ENCODE peak calls at places on chromosomes 4 and X, in four cellular contexts. One of them, this sample, is unnamed. For H3K9me1, the result is how much of the 10 kb centered on the place peaks cover.

GRCh38 chr4:1033840-1034551 is 22.6 kb downstream of the FGFRL1 start:
- DNase-seq in keratinocyte: no peak
- DNase-seq in IMR-90: peak
- DNase-seq in K562: no peak
- DNase-seq in this sample: peak

GRCh38 chr4:15035152-15035551 is 32.9 kb downstream of the CPEB2 start:
- DNase-seq in keratinocyte: no peak
- DNase-seq in IMR-90: peak
- DNase-seq in K562: peak
- DNase-seq in this sample: peak

GRCh38 chrX:121062289-121062688 is 14.9 kb downstream of the GLUD2 start:
- DNase-seq in keratinocyte: no peak
- DNase-seq in IMR-90: no peak
- DNase-seq in K562: no peak
- DNase-seq in this sample: no peak

GRCh38 chrX:44071070-44071645 is 98.0 kb upstream of the NDP start:
- DNase-seq in keratinocyte: no peak
- DNase-seq in IMR-90: no peak
- DNase-seq in K562: no peak
- DNase-seq in this sample: no peak

GRCh38 chr4:1766336-1767057 is 26.6 kb upstream of the FGFR3 start:
- DNase-seq in keratinocyte: no peak
- DNase-seq in IMR-90: no peak
- DNase-seq in K562: no peak
- DNase-seq in this sample: no peak

GRCh38 chrX:106862972-106863688 is 40.0 kb downstream of the RIPPLY1 start:
- DNase-seq in keratinocyte: no peak
- DNase-seq in IMR-90: peak
- DNase-seq in K562: peak
- DNase-seq in this sample: peak

GRCh38 chrX:55056820-55057690 is 17.8 kb upstream of the PAGE2B start:
- DNase-seq in keratinocyte: no peak
- DNase-seq in IMR-90: peak
- DNase-seq in K562: peak
- DNase-seq in this sample: peak

GRCh38 chr4:2244947-2245786 is 3.2 kb upstream of the HAUS3 start:
- DNase-seq in keratinocyte: no peak
- DNase-seq in IMR-90: no peak
- DNase-seq in K562: no peak
- DNase-seq in this sample: no peak

GRCh38 chr4:45566896-45567603 is 556.8 kb downstream of the GABRG1 start:
- DNase-seq in keratinocyte: no peak
- DNase-seq in IMR-90: no peak
- DNase-seq in K562: no peak
- DNase-seq in this sample: no peak

GRCh38 chrX:1511829-1512228 is 25.2 kb downstream of the P2RY8 start:
- DNase-seq in keratinocyte: no peak
- DNase-seq in IMR-90: no peak
- DNase-seq in K562: no peak
- DNase-seq in this sample: no peak

GRCh38 chrX:5051831-5052491 is 1176.7 kb downstream of the NLGN4X start:
- DNase-seq in keratinocyte: no peak
- DNase-seq in IMR-90: no peak
- DNase-seq in K562: no peak
- DNase-seq in this sample: no peak

GRCh38 chr4:171532968-171533367 is 280.2 kb upstream of the GALNTL6 start:
- DNase-seq in keratinocyte: no peak
- DNase-seq in IMR-90: no peak
- DNase-seq in K562: no peak
- DNase-seq in this sample: no peak

GRCh38 chr4:141346144-141346543 is 125.4 kb downstream of the ZNF330 start:
- DNase-seq in keratinocyte: no peak
- DNase-seq in IMR-90: peak
- DNase-seq in K562: peak
- DNase-seq in this sample: peak

GRCh38 chr4:101921370-101921769 is 130.8 kb downstream of the BANK1 start:
- DNase-seq in keratinocyte: no peak
- DNase-seq in IMR-90: no peak
- DNase-seq in K562: no peak
- DNase-seq in this sample: no peak

GRCh38 chr4:107988763-107989035 is 990 bp upstream of the HADH start:
- DNase-seq in keratinocyte: no peak
- DNase-seq in IMR-90: no peak
- DNase-seq in K562: peak
- DNase-seq in this sample: no peak

GRCh38 chrX:155334486-155335316 is at the start of gene CLIC2:
- DNase-seq in keratinocyte: no peak
- DNase-seq in IMR-90: peak
- DNase-seq in K562: peak
- DNase-seq in this sample: peak

GRCh38 chr4:133903029-133903428 is 298.6 kb downstream of the PABPC4L start:
- DNase-seq in keratinocyte: no peak
- DNase-seq in IMR-90: no peak
- DNase-seq in K562: no peak
- DNase-seq in this sample: no peak

GRCh38 chrX:66676990-66677389 is 38.1 kb upstream of the EDA2R start:
- DNase-seq in keratinocyte: no peak
- DNase-seq in IMR-90: peak
- DNase-seq in K562: no peak
- DNase-seq in this sample: peak

DNA sequence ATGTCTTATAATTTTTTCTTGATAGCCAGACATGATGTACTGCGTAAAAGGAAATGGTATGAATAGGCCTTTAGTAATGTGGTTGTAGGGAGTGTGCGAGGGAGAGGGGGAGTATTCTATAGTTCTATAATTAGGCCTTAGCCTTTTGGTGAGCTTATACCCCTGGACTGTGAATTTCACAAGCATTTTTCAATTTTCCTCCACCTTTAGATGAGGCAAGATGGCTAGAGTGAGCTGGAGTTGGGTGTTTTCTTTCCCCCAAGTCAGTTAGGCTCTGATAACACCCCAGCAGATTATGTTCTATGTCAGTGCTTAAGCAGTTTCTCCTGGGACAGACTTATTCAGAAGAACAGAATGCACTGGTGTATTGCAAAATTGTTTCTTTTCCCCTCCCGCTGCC is 210.2 kb upstream of the NPY2R start:
- DNase-seq in keratinocyte: no peak
- DNase-seq in IMR-90: peak
- DNase-seq in K562: no peak
- DNase-seq in this sample: no peak
- TF ChIP-seq CTCF in keratinocyte: no peak
- TF ChIP-seq CTCF in IMR-90: no peak
- TF ChIP-seq CTCF in K562: no peak
- TF ChIP-seq CTCF in this sample: no peak

DNA sequence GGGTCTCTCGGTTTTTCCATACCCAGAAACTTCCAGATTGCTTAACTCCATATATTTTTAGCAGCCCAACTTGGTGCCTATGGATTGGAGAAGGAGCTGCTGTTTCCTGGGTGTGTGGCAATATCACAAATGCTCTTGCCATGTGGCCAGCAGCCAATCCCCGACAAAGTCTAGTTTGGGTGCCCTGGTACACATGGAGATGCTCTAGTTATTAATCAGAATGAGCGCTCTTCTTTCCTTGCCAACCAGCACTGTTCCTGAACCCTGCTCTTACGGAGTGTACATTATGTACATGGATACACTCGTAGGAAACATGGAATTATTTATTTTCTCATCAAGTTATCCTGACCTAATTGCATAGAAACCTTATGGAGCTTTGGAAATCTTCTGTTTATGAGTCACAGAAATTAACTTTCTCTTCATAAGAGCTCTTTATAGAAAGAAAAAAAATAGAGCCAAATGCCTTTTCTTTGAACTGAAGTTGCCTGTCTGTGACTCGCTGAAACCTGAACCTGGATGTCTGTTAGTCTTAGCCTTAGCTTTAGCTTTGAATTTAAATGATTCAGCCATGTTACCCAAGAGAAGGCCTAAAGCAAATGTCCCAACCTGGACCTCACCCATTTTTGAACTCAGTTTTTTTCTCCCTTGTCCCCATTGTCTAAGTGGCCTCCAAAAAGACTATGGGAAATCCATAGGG is 67.2 kb upstream of the GPC4 start:
- DNase-seq in keratinocyte: no peak
- DNase-seq in IMR-90: peak
- DNase-seq in K562: no peak
- DNase-seq in this sample: no peak
- H3K9me1 ChIP-seq in keratinocyte: under half
- H3K9me1 ChIP-seq in IMR-90: under half
- H3K9me1 ChIP-seq in K562: under half
- H3K9me1 ChIP-seq in this sample: under half

GRCh38 chrX:29902004-29902403 is 313.4 kb upstream of the MAGEB2 start:
- DNase-seq in keratinocyte: no peak
- DNase-seq in IMR-90: no peak
- DNase-seq in K562: no peak
- DNase-seq in this sample: no peak

DNA sequence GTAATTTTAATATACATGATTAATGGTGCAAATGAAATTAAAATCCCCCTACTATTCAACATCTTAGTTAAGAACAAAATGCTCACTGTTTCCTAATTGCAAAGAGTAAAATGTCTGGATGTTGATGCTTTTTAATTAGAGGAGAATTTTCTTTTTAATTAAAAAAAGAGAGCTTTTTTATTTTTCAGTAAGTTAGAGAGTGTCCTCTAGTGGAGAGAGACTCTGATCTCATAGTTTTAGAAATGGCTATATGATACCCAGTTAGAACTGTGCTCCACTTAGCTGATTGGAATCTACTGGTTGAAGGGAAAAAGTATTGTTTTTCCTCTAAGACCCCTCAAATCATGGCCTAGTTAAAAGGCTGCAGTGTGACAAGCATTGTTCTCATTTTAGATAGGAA is 312.0 kb upstream of the MAGEB2 start:
- DNase-seq in keratinocyte: no peak
- DNase-seq in IMR-90: peak
- DNase-seq in K562: no peak
- DNase-seq in this sample: peak
- TF ChIP-seq CTCF in keratinocyte: no peak
- TF ChIP-seq CTCF in IMR-90: peak
- TF ChIP-seq CTCF in K562: no peak
- TF ChIP-seq CTCF in this sample: peak

DNA sequence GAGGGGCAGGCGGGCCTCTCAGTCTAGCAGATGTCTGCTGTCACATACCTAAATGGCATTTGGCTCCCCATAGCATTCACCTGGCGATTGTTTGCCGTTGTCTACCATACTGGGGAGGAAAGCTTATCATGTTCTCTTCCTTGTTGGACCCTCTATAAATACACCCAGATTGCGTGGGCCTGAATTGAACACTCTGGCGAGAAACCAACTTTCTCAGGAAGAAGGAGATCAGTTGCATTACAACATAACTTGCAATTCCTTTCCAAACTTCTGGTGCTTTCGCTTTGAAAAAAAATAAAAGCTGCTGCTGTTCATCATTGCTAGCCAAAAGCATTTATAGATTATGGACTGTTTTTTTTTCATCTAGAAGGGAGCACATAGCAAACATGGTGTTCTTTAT is 230.0 kb upstream of the GPC4 start:
- DNase-seq in keratinocyte: no peak
- DNase-seq in IMR-90: peak
- DNase-seq in K562: no peak
- DNase-seq in this sample: no peak
- H3K9me1 ChIP-seq in keratinocyte: under half
- H3K9me1 ChIP-seq in IMR-90: under half
- H3K9me1 ChIP-seq in K562: under half
- H3K9me1 ChIP-seq in this sample: under half

GRCh38 chr4:183441276-183441675 is 3.2 kb upstream of the CDKN2AIP start:
- DNase-seq in keratinocyte: no peak
- DNase-seq in IMR-90: no peak
- DNase-seq in K562: no peak
- DNase-seq in this sample: no peak

GRCh38 chr4:183444953-183445543 is 612 bp downstream of the CDKN2AIP start:
- DNase-seq in keratinocyte: no peak
- DNase-seq in IMR-90: no peak
- DNase-seq in K562: peak
- DNase-seq in this sample: no peak

GRCh38 chr4:183447646-183448045 is 3.2 kb downstream of the CDKN2AIP start:
- DNase-seq in keratinocyte: no peak
- DNase-seq in IMR-90: no peak
- DNase-seq in K562: no peak
- DNase-seq in this sample: no peak

GRCh38 chr4:183443609-183444148 is 757 bp upstream of the CDKN2AIP start:
- DNase-seq in keratinocyte: no peak
- DNase-seq in IMR-90: peak
- DNase-seq in K562: peak
- DNase-seq in this sample: peak

DNA sequence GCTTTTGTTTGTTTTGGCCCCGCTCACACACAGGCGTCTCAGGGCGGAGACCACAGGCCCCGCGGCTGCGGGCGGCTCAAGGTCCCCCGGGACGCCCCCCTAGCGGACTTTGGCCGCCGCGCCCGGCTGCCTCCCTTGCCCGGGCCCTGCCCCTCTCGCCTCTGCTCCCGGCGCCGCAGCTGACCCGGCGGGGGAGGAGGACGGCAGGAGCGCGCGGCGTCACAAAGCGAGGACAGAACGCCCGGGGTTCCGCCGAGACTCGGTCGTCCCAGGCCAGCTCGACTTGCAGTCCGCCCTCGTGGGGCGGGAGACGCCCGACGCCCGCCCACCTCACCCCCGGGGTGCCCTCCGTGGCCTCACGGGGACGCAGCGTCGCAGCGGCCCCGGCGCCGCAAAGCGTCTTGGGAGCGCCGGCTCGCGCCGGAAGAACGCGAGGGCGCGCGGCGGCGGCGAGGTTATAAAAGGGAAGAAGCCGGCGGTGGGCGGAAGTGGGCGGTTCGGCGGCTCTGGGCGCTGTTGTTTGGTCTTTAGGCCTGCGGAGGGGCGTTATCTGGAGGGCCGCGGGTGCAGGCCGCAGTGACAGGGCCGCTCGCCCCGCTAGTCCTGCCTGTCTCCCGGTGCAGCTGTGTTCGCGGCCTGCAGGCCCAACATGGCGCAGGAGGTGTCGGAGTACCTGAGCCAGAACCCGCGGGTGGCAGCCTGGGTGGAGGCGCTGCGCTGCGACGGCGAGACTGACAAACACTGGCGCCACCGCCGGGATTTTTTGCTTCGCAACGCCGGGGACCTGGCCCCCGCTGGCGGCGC is at the start of gene CDKN2AIP:
- DNase-seq in keratinocyte: no peak
- DNase-seq in IMR-90: peak
- DNase-seq in K562: peak
- DNase-seq in this sample: peak
- TF ChIP-seq CTCF in keratinocyte: no peak
- TF ChIP-seq CTCF in IMR-90: no peak
- TF ChIP-seq CTCF in K562: peak
- TF ChIP-seq CTCF in this sample: no peak

GRCh38 chrX:13323241-13323640 is 3.4 kb upstream of the ATXN3L start:
- DNase-seq in keratinocyte: no peak
- DNase-seq in IMR-90: no peak
- DNase-seq in K562: no peak
- DNase-seq in this sample: no peak
- H3K9me1 ChIP-seq in keratinocyte: under half
- H3K9me1 ChIP-seq in IMR-90: under half
- H3K9me1 ChIP-seq in K562: under half
- H3K9me1 ChIP-seq in this sample: under half

DNA sequence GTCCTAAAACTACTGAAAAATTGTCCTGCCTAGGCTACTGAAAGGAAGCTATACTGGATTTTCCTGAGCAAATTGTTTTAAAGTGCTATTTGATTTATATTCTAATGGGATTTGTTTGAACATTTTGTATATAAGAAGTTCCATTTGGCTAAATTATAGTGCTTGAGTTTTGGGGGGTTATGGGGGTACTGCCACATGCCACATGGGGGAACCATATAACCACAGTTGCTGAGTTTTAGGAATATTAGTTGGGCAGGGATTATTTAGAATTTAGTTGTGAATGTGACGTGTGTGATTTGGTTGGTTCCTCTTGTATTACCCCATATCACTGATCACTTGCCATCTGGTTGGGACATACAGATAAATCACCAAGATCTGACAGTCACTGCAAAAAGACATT is 224.5 kb upstream of the TAPT1 start:
- DNase-seq in keratinocyte: no peak
- DNase-seq in IMR-90: no peak
- DNase-seq in K562: no peak
- DNase-seq in this sample: peak
- TF ChIP-seq CTCF in keratinocyte: no peak
- TF ChIP-seq CTCF in IMR-90: peak
- TF ChIP-seq CTCF in K562: no peak
- TF ChIP-seq CTCF in this sample: peak